ENCODE peak calls at places on chromosomes 1 and 21, in five cellular contexts. K, W, Y, E and P are unnamed samples.

GRCh38 chr1:2808831-2809605 is 7.5 kb upstream of the TTC34 start:
- DNase-seq in K (no peak), W (no peak), Y (no peak), E (no peak), P (no peak)

GRCh38 chr1:228455715-228456114 is 31.5 kb upstream of the RNF187 start:
- DNase-seq in K (no peak), W (no peak), Y (no peak), E (no peak), P (no peak)

GRCh38 chr1:81115422-81115821 is 685.3 kb upstream of the ADGRL2 start:
- DNase-seq in K (no peak), W (no peak), Y (no peak), E (no peak), P (no peak)

GRCh38 chr1:41587791-41588190 is 103.3 kb upstream of the EDN2 start:
- DNase-seq in K (no peak), W (no peak), Y (no peak), E (no peak), P (no peak)

GRCh38 chr1:62038594-62039284 is 155.9 kb upstream of the L1TD1 start:
- DNase-seq in K (no peak), W (no peak), Y (no peak), E (no peak), P (no peak)

GRCh38 chr1:184553845-184554244 is 167.0 kb downstream of the C1orf21 start:
- DNase-seq in K (no peak), W (no peak), Y (no peak), E (no peak), P (no peak)

GRCh38 chr1:182286761-182287160 is 104.8 kb downstream of the GLUL start:
- DNase-seq in K (no peak), W (no peak), Y (no peak), E (no peak), P (no peak)

GRCh38 chr1:191709215-191709614 is 449.0 kb upstream of the RGS18 start:
- DNase-seq in K (no peak), W (no peak), Y (no peak), E (no peak), P (no peak)

GRCh38 chr1:153546371-153546770 is 765 bp upstream of the S100A4 start:
- DNase-seq in K (no peak), W (no peak), Y (no peak), E (no peak), P (no peak)
- H3K27ac ChIP-seq in K (peak overlapping the region; percentile 79), W (no peak overlapping the region), Y (peak overlapping the region; percentile 94), E (peak overlapping the region; percentile 98), P (peak overlapping the region; percentile 90)

GRCh38 chr21:38973552-38973951 is 167.8 kb downstream of the ETS2 start:
- DNase-seq in K (no peak), W (no peak), Y (no peak), E (no peak), P (no peak)
- H3K4me3 ChIP-seq in K (no peak overlapping the region), W (no peak overlapping the region), Y (no peak overlapping the region), E (no peak overlapping the region), P (no peak overlapping the region)

GRCh38 chr1:226809785-226810571 is 60.4 kb upstream of the PSEN2 start:
- DNase-seq in K (no peak), W (no peak), Y (no peak), E (no peak), P (no peak)
- H3K27ac ChIP-seq in K (no peak overlapping the region), W (no peak overlapping the region), Y (no peak overlapping the region), E (no peak overlapping the region), P (no peak overlapping the region)

DNA sequence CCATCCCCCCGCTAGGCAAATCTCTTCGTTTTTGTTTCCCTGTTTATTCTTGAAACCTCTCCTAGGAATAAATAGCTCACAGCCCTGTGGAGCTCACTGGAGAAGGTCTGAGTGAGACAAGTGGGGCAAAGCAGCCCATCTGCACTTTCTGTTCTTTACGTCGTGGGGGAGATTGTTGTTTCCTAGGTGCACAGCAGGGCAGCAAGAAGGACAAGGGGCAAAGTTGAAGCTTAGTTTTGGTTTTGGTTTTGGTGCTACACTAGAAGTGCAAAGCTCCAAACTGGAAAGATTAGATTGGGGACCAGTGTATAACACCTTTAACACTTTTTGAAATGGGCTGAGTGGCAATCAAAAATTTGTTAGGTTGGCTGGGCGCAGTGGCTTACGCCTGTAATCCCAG is 76.6 kb downstream of the GPR88 start:
- DNase-seq in K (no peak), W (no peak), Y (no peak), E (no peak), P (no peak)
- H3K4me3 ChIP-seq in K (no peak overlapping the region), W (no peak overlapping the region), Y (no peak overlapping the region), E (no peak overlapping the region), P (no peak overlapping the region)

GRCh38 chr1:36389960-36390359 is 4.2 kb upstream of the STK40 start:
- DNase-seq in K (no peak), W (no peak), Y (no peak), E (no peak), P (no peak)

GRCh38 chr1:36391271-36391670 is 5.5 kb upstream of the STK40 start:
- DNase-seq in K (no peak), W (no peak), Y (no peak), E (no peak), P (no peak)

GRCh38 chr1:36387141-36387949 is 1.6 kb upstream of the STK40 start:
- DNase-seq in K (no peak), W (peak; percentile 18), Y (no peak), E (no peak), P (peak; percentile 79)

GRCh38 chr1:36392836-36393235 is 4.9 kb downstream of the LSM10 start:
- DNase-seq in K (no peak), W (no peak), Y (no peak), E (no peak), P (no peak)

GRCh38 chr1:36390411-36390810 is 4.7 kb upstream of the STK40 start:
- DNase-seq in K (no peak), W (no peak), Y (no peak), E (no peak), P (no peak)
- H3K27ac ChIP-seq in K (no peak overlapping the region), W (peak overlapping the region; percentile 26), Y (no peak overlapping the region), E (no peak overlapping the region), P (peak overlapping the region; percentile 99)